ENCODE peak calls at places on chromosomes 3 and 15, in four cellular contexts. S is ascending aorta, Z is uterus, Y is brain microvascular endothelial cell. T is an unnamed sample.
A peak's percentile ranks its signal among the peaks of the same experiment; 100 is the strongest.

GRCh38 chr15:99454107-99454809 is 111.5 kb upstream of the MEF2A start:
- DNase-seq in Y (no peak), Z (no peak), S (peak; percentile 64), T (no peak)

GRCh38 chr3:194148383-194148782 is 12.4 kb downstream of the HES1 start:
- DNase-seq in Y (peak; percentile 56), S (no peak), Z (no peak), T (no peak)

GRCh38 chr3:100006570-100007271 is 107.6 kb downstream of the FILIP1L start:
- DNase-seq in S (no peak), Y (peak; percentile 20), Z (no peak), T (no peak)

GRCh38 chr3:177379045-177379444 is 181.8 kb upstream of the TBL1XR1 start:
- DNase-seq in S (no peak), Z (no peak), Y (no peak), T (no peak)

GRCh38 chr3:44111482-44111881 is 130.2 kb upstream of the TOPAZ1 start:
- DNase-seq in Y (no peak), Z (no peak), S (no peak), T (no peak)

GRCh38 chr3:32018723-32019564 is 37.4 kb downstream of the ZNF860 start:
- DNase-seq in Y (peak; percentile 28), Z (no peak), S (no peak), T (no peak)

GRCh38 chr3:64763980-64764379 is 76.2 kb upstream of the ADAMTS9 start:
- DNase-seq in Y (no peak), Z (no peak), S (no peak), T (no peak)

GRCh38 chr15:81400640-81401236 is 26.7 kb upstream of the TMC3 start:
- DNase-seq in Y (peak; percentile 51), Z (no peak), S (no peak), T (no peak)

GRCh38 chr15:101482526-101483371 is 6.8 kb downstream of the PCSK6 start:
- DNase-seq in Z (no peak), Y (no peak), S (no peak), T (no peak)

GRCh38 chr3:39178553-39178952 is 13.8 kb downstream of the XIRP1 start:
- DNase-seq in Z (peak; percentile 15), S (no peak), Y (no peak), T (no peak)
- H3K27ac ChIP-seq in Z (peak overlapping the region; percentile 84), S (peak overlapping the region; percentile 94), Y (no peak overlapping the region), T (peak overlapping the region; percentile 66)

GRCh38 chr15:87631775-87632174 is 624.8 kb downstream of the NTRK3 start:
- DNase-seq in S (no peak), Z (no peak), Y (no peak), T (no peak)
- H3K27ac ChIP-seq in S (no peak overlapping the region), Z (no peak overlapping the region), Y (no peak overlapping the region), T (no peak overlapping the region)

DNA sequence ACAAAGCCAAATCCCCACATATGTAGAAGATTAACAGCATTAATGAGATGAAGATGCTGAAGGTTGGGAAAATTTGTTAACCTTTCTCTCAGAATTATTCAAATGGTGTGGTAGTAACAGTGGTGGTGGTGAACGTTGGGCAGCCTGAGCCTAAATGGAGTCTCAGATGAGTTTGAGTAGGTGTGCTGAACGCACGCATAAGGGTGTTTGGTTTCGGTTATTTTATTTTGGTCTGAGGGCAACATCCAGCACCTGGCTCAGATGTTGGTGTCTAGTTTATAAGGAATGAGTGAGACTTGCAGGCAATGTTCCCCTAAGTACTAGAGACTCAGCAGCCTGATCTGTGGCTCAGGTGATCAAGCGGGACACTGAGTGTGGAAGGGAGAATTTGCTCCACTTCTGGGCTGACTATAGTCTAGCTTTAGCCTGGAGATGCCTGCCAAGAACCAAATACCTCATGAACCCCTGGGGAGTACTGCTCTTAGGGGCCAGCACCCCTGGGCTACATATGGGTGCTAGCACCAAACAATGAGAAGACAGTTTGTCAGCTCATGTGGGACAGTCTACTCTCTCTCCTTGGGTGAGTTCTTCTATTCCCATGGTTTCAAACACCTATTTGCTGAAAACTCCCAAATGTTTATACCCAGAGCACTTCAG is 39.5 kb upstream of the ATP2C1 start:
- DNase-seq in Z (no peak), S (no peak), Y (no peak), T (no peak)
- H3K27ac ChIP-seq in Z (no peak overlapping the region), S (no peak overlapping the region), Y (no peak overlapping the region), T (no peak overlapping the region)

GRCh38 chr3:104764499-104764898 is 602.2 kb upstream of the ALCAM start:
- DNase-seq in Y (no peak), Z (no peak), S (no peak), T (no peak)

GRCh38 chr3:104763007-104763406 is 603.7 kb upstream of the ALCAM start:
- DNase-seq in Z (no peak), Y (peak; percentile 42), S (no peak), T (no peak)

DNA sequence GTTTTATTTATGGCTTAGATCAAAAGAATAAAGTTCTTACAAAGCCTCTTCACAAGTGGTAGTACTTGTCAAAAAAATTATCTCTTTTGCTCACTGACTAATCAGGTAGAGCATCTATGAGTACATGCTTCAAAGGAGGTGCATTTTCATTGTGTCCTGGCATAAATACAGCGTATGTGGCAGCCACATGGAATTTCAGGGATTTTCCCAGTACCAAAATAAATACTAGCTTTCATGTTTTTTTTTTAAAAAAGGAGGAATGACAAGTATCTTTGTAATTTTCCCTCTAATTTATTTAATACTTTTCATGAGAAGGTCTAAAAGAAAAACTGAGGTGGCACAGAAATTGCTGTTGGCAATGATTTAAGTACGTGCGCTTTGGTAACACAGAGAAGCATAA is 597.8 kb upstream of the ALCAM start:
- DNase-seq in Y (no peak), Z (no peak), S (no peak), T (no peak)
- H3K27ac ChIP-seq in Y (no peak overlapping the region), Z (no peak overlapping the region), S (no peak overlapping the region), T (no peak overlapping the region)

DNA sequence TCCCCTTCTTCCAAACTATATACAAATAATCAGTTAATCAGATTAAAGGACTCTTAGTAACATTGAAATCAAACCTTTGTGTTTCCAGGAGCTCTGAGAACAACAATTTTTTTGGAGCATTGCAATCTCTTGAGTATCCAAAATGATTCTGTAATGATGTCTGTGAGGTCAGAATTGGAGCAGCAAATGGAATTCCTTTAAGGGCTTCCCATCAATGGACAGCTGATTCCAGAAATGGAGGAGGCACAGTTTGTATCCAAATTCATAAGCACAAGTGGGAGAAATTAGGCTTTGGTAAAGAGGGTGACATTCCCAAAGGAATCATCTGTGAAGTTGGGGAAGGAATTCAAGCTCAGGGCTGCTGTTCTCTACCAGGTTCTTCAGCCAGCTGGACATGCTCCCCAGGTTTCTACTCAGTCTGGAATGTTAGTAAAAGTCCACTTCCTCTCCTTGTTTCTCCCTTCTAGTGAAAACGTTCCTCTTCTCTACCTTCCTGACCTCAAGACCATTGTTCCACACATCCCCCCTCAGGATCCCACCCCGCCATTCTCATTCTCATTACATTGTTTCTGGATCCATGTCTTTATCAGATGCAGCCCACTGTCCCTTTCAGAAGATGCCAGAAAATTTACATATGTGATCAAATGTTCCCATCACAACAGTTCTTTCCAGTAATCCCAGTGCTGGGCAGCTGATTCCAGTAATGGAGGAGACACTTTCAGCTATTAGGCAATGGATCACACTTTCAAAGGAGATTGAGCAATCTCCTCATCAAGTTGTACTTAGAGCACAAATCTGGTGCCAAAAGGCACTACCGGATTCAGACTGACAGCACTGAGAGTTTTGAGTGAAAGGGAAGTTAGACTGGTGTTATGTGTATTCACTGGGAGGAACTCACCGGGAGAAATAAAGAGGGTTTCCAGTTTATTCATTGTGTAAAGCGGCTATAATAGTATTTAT is 391.3 kb upstream of the TPRG1 start:
- DNase-seq in Z (peak; percentile 35), Y (no peak), S (peak; percentile 75), T (no peak)
- H3K27ac ChIP-seq in Z (peak overlapping the region; percentile 37), Y (no peak overlapping the region), S (peak overlapping the region; percentile 58), T (peak overlapping the region; percentile 73)

GRCh38 chr15:52338891-52339290 is 43.3 kb upstream of the MYO5C start:
- DNase-seq in Z (no peak), S (no peak), Y (no peak), T (no peak)

GRCh38 chr15:52337961-52338535 is 42.4 kb upstream of the MYO5C start:
- DNase-seq in S (no peak), Y (no peak), Z (no peak), T (no peak)

GRCh38 chr15:52334491-52335160 is 39.0 kb upstream of the MYO5C start:
- DNase-seq in Y (peak; percentile 9), S (no peak), Z (no peak), T (no peak)

GRCh38 chr15:52336530-52336929 is 40.9 kb upstream of the MYO5C start:
- DNase-seq in Z (no peak), Y (no peak), S (no peak), T (no peak)

GRCh38 chr15:52337198-52337853 is 41.7 kb upstream of the MYO5C start:
- DNase-seq in Z (no peak), Y (peak; percentile 52), S (no peak), T (no peak)
- H3K27ac ChIP-seq in Z (no peak overlapping the region), Y (peak overlapping the region; percentile 39), S (no peak overlapping the region), T (no peak overlapping the region)

GRCh38 chr15:85614059-85614458 is 180.7 kb downstream of the KLHL25 start:
- DNase-seq in Y (no peak), Z (no peak), S (no peak), T (no peak)
- H3K27ac ChIP-seq in Y (peak overlapping the region; percentile 30), Z (peak overlapping the region; percentile 98), S (no peak overlapping the region), T (no peak overlapping the region)

T was measured in Peyer's patch.